ENCODE peak calls at places on chromosomes 6 and 20, in four cellular contexts. S is Peyer's patch, W is psoas muscle, O is cardiac fibroblast. T is an unnamed sample.

GRCh38 chr20:48458601-48459385 is 369.0 kb downstream of the PREX1 start:
- DNase-seq in S (no peak), W (no peak), O (no peak), T (no peak)

GRCh38 chr6:19664878-19665715 is 172.1 kb upstream of the ID4 start:
- DNase-seq in S (no peak), W (no peak), O (no peak), T (no peak)

GRCh38 chr20:36093025-36093803 is 61.3 kb upstream of the EPB41L1 start:
- DNase-seq in S (peak), W (peak), O (peak), T (no peak)

GRCh38 chr20:11158146-11158545 is 484.3 kb upstream of the JAG1 start:
- DNase-seq in S (no peak), W (no peak), O (peak), T (no peak)

GRCh38 chr6:2902470-2902762 is 693 bp downstream of the SERPINB9 start:
- DNase-seq in S (no peak), W (no peak), O (peak), T (no peak)

GRCh38 chr6:42220754-42221153 is 3.1 kb upstream of the MRPS10 start:
- DNase-seq in S (no peak), W (no peak), O (no peak), T (no peak)

GRCh38 chr6:7138921-7139358 is 31.2 kb downstream of the RREB1 start:
- DNase-seq in S (peak), W (no peak), O (no peak), T (no peak)

GRCh38 chr20:59248031-59248684 is 52.3 kb upstream of the EDN3 start:
- DNase-seq in S (no peak), W (no peak), O (peak), T (no peak)

GRCh38 chr6:2876210-2877056 is 26.7 kb downstream of the SERPINB9 start:
- DNase-seq in S (peak), W (peak), O (peak), T (no peak)

GRCh38 chr20:46027245-46027853 is 1.7 kb upstream of the SLC12A5 start:
- DNase-seq in S (no peak), W (no peak), O (peak), T (no peak)

GRCh38 chr6:126574301-126574700 is 234.4 kb downstream of the CENPW start:
- DNase-seq in S (no peak), W (no peak), O (no peak), T (no peak)

DNA sequence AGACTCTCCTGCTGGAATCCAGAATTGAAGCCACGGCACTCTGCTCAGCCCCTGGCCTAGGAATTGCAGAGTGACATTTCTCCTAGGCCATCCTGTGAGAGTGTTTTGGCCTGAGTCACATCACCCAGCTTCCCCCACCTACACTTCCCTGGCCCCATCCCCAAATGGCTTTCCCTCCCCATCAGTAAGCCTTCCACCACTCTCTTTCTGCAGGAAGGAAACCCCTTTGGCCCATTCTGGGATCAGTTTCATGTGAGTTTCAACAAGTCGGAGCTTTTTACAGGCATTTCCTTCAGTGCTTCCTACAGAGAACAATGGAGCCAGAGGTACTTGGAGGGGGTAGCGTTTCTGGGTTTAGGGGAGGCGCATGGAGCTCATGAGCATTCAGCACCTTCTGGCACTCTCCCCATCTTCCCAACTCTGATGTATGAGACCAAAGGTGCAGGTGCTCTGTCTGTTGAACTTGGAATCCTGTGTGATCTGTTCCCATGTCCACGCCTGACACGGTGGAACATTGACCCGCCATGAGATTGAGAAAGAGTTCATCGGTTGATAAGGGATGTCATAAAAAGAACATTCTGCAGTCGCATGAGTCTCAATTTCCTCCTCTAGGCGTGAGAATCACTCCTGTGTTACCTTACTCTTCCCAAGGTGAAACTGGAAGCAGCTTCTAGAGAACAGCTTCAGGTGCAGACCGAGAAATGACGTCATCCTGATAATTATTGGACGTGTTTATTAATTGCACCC is 8.9 kb downstream of the POFUT1 start:
- DNase-seq in S (no peak), W (no peak), O (no peak), T (no peak)
- TF ChIP-seq CTCF in S (peak), W (no peak), O (no peak), T (no peak)

DNA sequence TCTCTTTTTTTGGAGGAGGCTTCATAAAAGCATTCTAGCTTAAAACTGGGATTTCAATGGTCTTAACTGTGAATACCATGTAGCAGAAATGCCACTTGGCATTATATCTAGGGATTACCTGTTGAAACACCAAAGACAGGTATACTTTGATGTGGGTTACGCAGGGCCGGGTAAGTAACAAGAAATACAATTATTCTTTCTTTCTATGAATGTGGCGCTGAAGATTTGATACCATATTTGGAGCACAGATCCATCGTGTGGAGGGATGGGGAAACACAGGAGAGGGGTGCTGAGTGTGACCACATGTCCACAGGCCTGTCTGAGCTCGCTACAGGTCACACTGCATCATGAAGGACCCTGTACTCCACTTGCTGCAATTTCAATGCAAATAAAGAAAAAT is 257.8 kb downstream of the GMPR start:
- DNase-seq in S (no peak), W (no peak), O (no peak), T (no peak)
- TF ChIP-seq CTCF in S (no peak), W (no peak), O (no peak), T (no peak)

GRCh38 chr20:62496525-62497218 is 20.9 kb upstream of the GATA5 start:
- DNase-seq in S (peak), W (no peak), O (no peak), T (no peak)
- TF ChIP-seq CTCF in S (peak), W (peak), O (peak), T (peak)

GRCh38 chr20:5567644-5568043 is 182.6 kb upstream of the SHLD1 start:
- DNase-seq in S (no peak), W (no peak), O (no peak), T (no peak)

GRCh38 chr20:5570442-5570841 is 179.8 kb upstream of the SHLD1 start:
- DNase-seq in S (no peak), W (no peak), O (no peak), T (no peak)

GRCh38 chr20:5570031-5570430 is 180.2 kb upstream of the SHLD1 start:
- DNase-seq in S (no peak), W (no peak), O (no peak), T (no peak)

DNA sequence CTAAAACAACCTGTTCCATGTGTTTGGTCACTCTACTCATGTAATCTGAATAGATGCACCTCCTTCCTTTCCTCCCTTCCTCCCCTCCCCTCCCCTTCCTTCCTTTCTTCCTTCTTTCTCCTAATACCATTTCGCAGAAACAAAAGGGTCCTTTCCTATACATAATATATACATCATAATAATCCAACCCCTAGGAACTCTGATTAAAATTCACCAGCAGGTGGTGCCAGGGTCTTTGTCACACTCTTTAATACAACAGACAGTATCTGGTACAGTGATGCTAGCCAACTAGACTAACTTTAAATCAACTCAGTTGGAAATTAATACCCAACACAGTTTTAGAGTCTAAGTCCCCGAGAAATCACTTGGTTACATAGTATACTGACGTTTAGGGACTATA is 181.2 kb upstream of the SHLD1 start:
- DNase-seq in S (peak), W (no peak), O (peak), T (no peak)
- TF ChIP-seq CTCF in S (peak), W (peak), O (peak), T (peak)

GRCh38 chr6:30763618-30764489 is 19.5 kb upstream of the IER3 start:
- DNase-seq in S (no peak), W (no peak), O (peak), T (no peak)
- TF ChIP-seq CTCF in S (no peak), W (no peak), O (no peak), T (no peak)

GRCh38 chr20:38290829-38291581 is 13.0 kb upstream of the BPI start:
- DNase-seq in S (no peak), W (peak), O (peak), T (no peak)
- TF ChIP-seq CTCF in S (peak), W (peak), O (peak), T (no peak)

DNA sequence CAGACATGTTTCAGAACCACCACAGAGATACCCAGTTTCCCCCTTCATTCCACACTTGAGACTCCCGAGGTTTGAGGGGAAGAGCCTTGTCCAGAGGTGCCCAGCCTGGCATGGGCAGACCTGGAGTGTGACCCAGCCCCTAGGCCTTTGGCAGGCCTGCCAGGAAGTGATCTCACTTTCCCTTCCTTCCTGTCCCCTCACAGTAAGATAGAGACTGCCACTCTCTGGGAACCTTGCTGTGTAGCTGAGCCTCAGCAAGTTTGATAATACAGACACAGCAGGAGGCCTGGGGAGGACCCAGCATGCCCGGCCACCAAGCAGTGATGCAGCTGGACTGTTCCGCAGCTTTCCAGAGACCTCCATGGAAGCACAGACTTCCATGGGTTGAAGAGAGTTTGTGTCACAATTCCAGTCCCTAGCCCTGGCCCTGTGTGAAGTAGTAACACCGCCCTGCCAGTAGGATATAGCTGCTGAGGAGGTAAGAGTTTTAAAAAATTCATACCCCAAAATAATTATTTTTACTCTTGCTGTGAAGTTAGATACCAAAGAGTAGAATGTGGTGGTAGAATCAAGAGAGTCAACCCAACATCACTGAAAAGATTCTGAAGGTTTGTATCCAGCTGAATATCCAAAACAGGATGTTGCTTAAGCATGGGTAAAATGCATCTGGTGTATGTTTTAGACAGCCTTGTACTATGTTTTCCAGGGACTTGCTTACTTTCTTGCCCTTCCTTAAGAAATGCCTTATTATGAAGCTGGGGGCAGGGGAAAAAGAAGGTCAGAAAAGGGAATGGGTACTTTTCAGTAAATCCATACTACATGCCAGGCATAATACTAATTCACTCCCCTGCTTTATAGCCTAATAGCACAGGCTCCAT is 16.3 kb downstream of the PKIG start:
- DNase-seq in S (no peak), W (peak), O (peak), T (no peak)
- TF ChIP-seq CTCF in S (peak), W (no peak), O (peak), T (no peak)